ENCODE peak calls at places on chromosomes 11 and 22, in four cellular contexts. U, M, X and D are unnamed samples.

GRCh38 chr11:8262552-8263108 is 1.0 kb downstream of the LMO1 start:
- DNase-seq in U (peak; percentile 55), M (peak; percentile 82), X (peak; percentile 74), D (peak; percentile 76)

GRCh38 chr11:45805305-45806071 is 539 bp downstream of the SLC35C1 start:
- DNase-seq in U (peak; percentile 78), M (peak; percentile 66), X (peak; percentile 57), D (peak; percentile 77)

GRCh38 chr11:77151804-77152513 is 23.9 kb downstream of the MYO7A start:
- DNase-seq in U (peak; percentile 32), M (no peak), X (no peak), D (no peak)

GRCh38 chr22:27885977-27886842 is 32.8 kb downstream of the PITPNB start:
- DNase-seq in U (peak; percentile 98), M (peak; percentile 57), X (no peak), D (peak; percentile 79)

GRCh38 chr22:24247564-24248344 is 2.9 kb upstream of the GGT5 start:
- DNase-seq in U (peak; percentile 95), M (peak; percentile 92), X (peak; percentile 91), D (peak; percentile 86)

GRCh38 chr22:29126670-29127069 is 53.8 kb downstream of the KREMEN1 start:
- DNase-seq in U (no peak), M (no peak), X (no peak), D (no peak)

GRCh38 chr22:30279389-30279788 is 9.9 kb downstream of the CASTOR1 start:
- DNase-seq in U (no peak), M (no peak), X (no peak), D (no peak)

GRCh38 chr11:120566176-120566575 is 54.6 kb downstream of the GRIK4 start:
- DNase-seq in U (peak; percentile 54), M (no peak), X (peak; percentile 32), D (peak; percentile 95)

GRCh38 chr11:78860720-78861422 is 286.2 kb upstream of the NARS2 start:
- DNase-seq in U (peak; percentile 35), M (peak; percentile 68), X (no peak), D (peak; percentile 56)

GRCh38 chr11:118152552-118153471 is at the start of gene SCN4B:
- DNase-seq in U (peak; percentile 20), M (peak; percentile 83), X (peak; percentile 81), D (peak; percentile 83)

GRCh38 chr22:39314251-39314971 is 5.0 kb downstream of the RPL3 start:
- DNase-seq in U (no peak), M (no peak), X (peak; percentile 54), D (peak; percentile 61)

GRCh38 chr11:6771926-6772898 is at the start of gene OR2AG2:
- DNase-seq in U (no peak), M (no peak), X (no peak), D (no peak)

GRCh38 chr11:19232910-19233503 is 7.7 kb downstream of the E2F8 start:
- DNase-seq in U (peak; percentile 87), M (no peak), X (no peak), D (peak; percentile 22)

GRCh38 chr11:127919206-127920000 is 668.0 kb downstream of the ETS1 start:
- DNase-seq in U (peak; percentile 87), M (no peak), X (no peak), D (no peak)

GRCh38 chr22:49229483-49230193 is 598.0 kb downstream of the BRD1 start:
- DNase-seq in U (no peak), M (no peak), X (peak; percentile 8), D (no peak)

GRCh38 chr22:30879398-30879797 is 89.2 kb downstream of the MORC2 start:
- DNase-seq in U (no peak), M (no peak), X (no peak), D (no peak)

DNA sequence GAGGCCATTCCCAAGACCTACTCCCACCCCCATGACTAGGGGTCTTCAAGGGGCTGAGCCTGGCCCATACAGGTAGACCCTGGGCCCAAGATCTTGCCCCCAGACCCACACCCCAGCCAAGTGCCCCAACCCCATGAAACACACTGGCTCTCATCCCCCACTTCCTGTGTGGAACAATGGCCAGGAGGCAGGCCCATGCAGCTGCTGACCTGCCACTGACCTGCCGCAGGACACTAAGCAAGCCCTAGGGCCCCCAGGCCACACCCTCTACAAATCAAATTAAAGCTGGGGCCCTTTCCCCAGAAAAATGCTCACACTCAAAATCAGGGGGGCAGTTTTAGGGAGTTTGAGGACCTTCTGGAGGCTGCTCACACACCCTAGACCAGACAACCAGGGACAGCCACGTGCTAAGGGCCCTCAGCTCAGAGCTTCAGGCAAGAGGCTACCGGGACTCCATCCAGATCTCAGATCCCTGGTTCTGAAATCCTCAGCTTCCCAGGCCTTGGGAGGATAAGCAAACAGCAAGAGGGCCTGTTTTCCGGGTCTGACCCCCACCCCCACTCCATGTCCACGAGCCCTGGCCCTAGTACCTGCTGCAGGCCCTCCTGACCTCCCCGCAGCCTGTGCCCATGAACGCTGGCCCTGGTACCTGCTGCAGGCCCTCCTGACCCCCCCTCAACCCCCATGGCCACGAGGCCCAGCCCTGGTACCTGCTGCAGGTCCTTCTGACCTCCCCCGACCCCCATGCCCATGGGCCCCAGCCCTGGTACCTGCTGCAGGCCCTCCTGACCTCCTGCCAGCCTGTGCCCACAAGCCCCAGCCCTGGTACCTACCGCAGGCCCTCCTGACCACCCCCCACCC is 10.0 kb downstream of the CARD10 start:
- DNase-seq in U (no peak), M (no peak), X (no peak), D (no peak)
- H2BK15ac ChIP-seq in U (no peak overlapping the region), M (peak overlapping the region; percentile 46), X (no peak overlapping the region), D (no peak overlapping the region)

DNA sequence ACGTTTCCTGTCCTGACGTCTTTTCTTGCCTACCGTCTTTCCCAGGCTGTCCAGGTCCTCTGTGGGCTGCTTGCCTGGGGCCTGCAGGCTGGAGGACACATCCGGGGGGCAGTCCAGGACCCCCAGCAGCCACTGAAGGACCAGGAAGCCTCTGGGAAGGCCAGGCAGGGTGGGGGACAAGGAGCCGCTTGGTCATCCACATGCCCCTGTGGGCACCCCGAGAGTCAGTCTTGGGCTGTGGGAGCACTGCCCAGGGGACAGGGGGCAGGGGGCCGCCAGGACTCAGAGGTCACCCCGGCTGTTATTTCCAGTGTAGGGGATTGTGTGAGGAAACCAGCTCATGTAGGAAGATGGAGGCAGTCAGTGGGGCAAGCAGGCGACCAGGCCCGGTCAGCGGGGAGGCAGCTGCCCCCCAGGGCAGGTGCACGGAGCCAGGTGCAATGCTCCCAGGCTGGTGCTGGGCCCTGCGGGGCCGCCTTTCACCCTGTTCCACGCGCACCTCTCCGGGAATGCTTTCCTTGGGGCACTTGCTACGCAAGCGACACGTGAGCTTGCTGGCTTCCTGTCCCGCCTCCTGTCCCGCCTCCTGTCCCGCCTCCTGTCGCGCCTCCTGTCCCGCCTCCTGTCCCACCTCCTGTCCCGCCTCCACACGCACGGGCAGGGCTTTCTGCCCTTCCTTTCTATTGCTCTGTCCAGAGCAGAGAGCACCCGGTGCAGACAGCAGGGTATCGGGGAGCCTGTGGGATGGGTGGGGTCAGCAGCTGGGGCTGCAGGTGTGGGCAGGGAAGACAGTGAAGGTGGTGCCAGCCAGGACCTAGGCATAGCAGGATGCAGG is 39.5 kb downstream of the MUC5B start:
- DNase-seq in U (peak; percentile 89), M (peak; percentile 83), X (peak; percentile 95), D (peak; percentile 93)
- H4K8ac ChIP-seq in U (peak overlapping the region; percentile 91), M (peak overlapping the region; percentile 96), X (no peak overlapping the region), D (no peak overlapping the region)

GRCh38 chr11:116504541-116505149 is 268.1 kb downstream of the BUD13 start:
- DNase-seq in U (no peak), M (peak; percentile 41), X (no peak), D (no peak)
- H4K5ac ChIP-seq in U (no peak overlapping the region), M (no peak overlapping the region), X (no peak overlapping the region), D (no peak overlapping the region)

GRCh38 chr22:19723165-19723989 is at the start of gene GP1BB:
- DNase-seq in U (no peak), M (peak; percentile 74), X (peak; percentile 62), D (peak; percentile 61)
- H2BK15ac ChIP-seq in U (no peak within 1 kb of the TSS), M (no peak within 1 kb of the TSS), X (no peak within 1 kb of the TSS), D (no peak within 1 kb of the TSS)

GRCh38 chr11:12285811-12286222 is 91.6 kb upstream of the PARVA start:
- DNase-seq in U (peak; percentile 45), M (peak; percentile 30), X (no peak), D (no peak)
- H4K8ac ChIP-seq in U (peak overlapping the region; percentile 99), M (no peak overlapping the region), X (no peak overlapping the region), D (no peak overlapping the region)

GRCh38 chr11:4134844-4135243 is 40.2 kb downstream of the RRM1 start:
- DNase-seq in U (peak; percentile 64), M (no peak), X (no peak), D (no peak)
- H4K5ac ChIP-seq in U (no peak overlapping the region), M (no peak overlapping the region), X (no peak overlapping the region), D (no peak overlapping the region)

GRCh38 chr11:111512296-111513239 is at the start of gene BTG4:
- DNase-seq in U (no peak), M (peak; percentile 65), X (peak; percentile 56), D (peak; percentile 67)
- H2BK15ac ChIP-seq in U (no peak within 1 kb of the TSS), M (peak within 1 kb of the TSS; percentile 46), X (no peak within 1 kb of the TSS), D (no peak within 1 kb of the TSS)

GRCh38 chr11:64342869-64343739 is 3.1 kb downstream of the CCDC88B start:
- DNase-seq in U (no peak), M (no peak), X (peak; percentile 64), D (no peak)

GRCh38 chr11:64347171-64347867 is 7.3 kb downstream of the CCDC88B start:
- DNase-seq in U (no peak), M (no peak), X (no peak), D (no peak)

GRCh38 chr11:64344160-64344559 is 4.2 kb downstream of the CCDC88B start:
- DNase-seq in U (no peak), M (no peak), X (no peak), D (no peak)

GRCh38 chr11:64343740-64344133 is 3.7 kb downstream of the CCDC88B start:
- DNase-seq in U (no peak), M (no peak), X (peak; percentile 64), D (no peak)

GRCh38 chr11:64344721-64345120 is 4.7 kb downstream of the CCDC88B start:
- DNase-seq in U (no peak), M (no peak), X (peak; percentile 29), D (no peak)
- H4K8ac ChIP-seq in U (no peak overlapping the region), M (no peak overlapping the region), X (no peak overlapping the region), D (no peak overlapping the region)